ENCODE peak calls at places on chromosomes 7 and 10, in five cellular contexts. One of them, this sample, is unnamed.
A peak's percentile ranks its signal among the peaks of the same experiment; 100 is the strongest.

GRCh38 chr10:88218362-88218761 is 354.9 kb downstream of the PTEN start:
- DNase-seq in HFF-Myc: no peak
- DNase-seq in substantia nigra: no peak
- DNase-seq in activated CD8-positive, alpha-beta T cell treated with anti-CD3 and anti-CD28 coated beads, Interleukin-2, amount 10 ng/mL, durations not matched to agents 7 days and 5 days: no peak
- DNase-seq in Calu3: no peak
- DNase-seq in this sample: no peak

GRCh38 chr10:133141144-133141962 is 18.7 kb upstream of the KNDC1 start:
- DNase-seq in substantia nigra: no peak
- DNase-seq in Calu3: no peak
- DNase-seq in HFF-Myc: no peak
- DNase-seq in activated CD8-positive, alpha-beta T cell treated with anti-CD3 and anti-CD28 coated beads, Interleukin-2, amount 10 ng/mL, durations not matched to agents 7 days and 5 days: no peak
- DNase-seq in this sample: no peak

GRCh38 chr10:128062331-128062730 is 63.9 kb downstream of the MKI67 start:
- DNase-seq in Calu3: no peak
- DNase-seq in HFF-Myc: no peak
- DNase-seq in activated CD8-positive, alpha-beta T cell treated with anti-CD3 and anti-CD28 coated beads, Interleukin-2, amount 10 ng/mL, durations not matched to agents 7 days and 5 days: peak; percentile 51
- DNase-seq in substantia nigra: no peak
- DNase-seq in this sample: no peak

GRCh38 chr10:16653223-16653622 is 131.5 kb upstream of the C1QL3 start:
- DNase-seq in substantia nigra: no peak
- DNase-seq in HFF-Myc: no peak
- DNase-seq in activated CD8-positive, alpha-beta T cell treated with anti-CD3 and anti-CD28 coated beads, Interleukin-2, amount 10 ng/mL, durations not matched to agents 7 days and 5 days: no peak
- DNase-seq in Calu3: no peak
- DNase-seq in this sample: no peak

GRCh38 chr7:22137466-22137865 is 191.8 kb upstream of the CDCA7L start:
- DNase-seq in HFF-Myc: no peak
- DNase-seq in substantia nigra: no peak
- DNase-seq in Calu3: no peak
- DNase-seq in activated CD8-positive, alpha-beta T cell treated with anti-CD3 and anti-CD28 coated beads, Interleukin-2, amount 10 ng/mL, durations not matched to agents 7 days and 5 days: no peak
- DNase-seq in this sample: no peak

GRCh38 chr7:85471312-85471711 is 284.5 kb upstream of the SEMA3D start:
- DNase-seq in substantia nigra: no peak
- DNase-seq in Calu3: no peak
- DNase-seq in activated CD8-positive, alpha-beta T cell treated with anti-CD3 and anti-CD28 coated beads, Interleukin-2, amount 10 ng/mL, durations not matched to agents 7 days and 5 days: no peak
- DNase-seq in HFF-Myc: no peak
- DNase-seq in this sample: no peak

GRCh38 chr10:99551158-99551557 is 18.4 kb downstream of the NKX2-3 start:
- DNase-seq in Calu3: no peak
- DNase-seq in substantia nigra: no peak
- DNase-seq in activated CD8-positive, alpha-beta T cell treated with anti-CD3 and anti-CD28 coated beads, Interleukin-2, amount 10 ng/mL, durations not matched to agents 7 days and 5 days: no peak
- DNase-seq in HFF-Myc: peak; percentile 55
- DNase-seq in this sample: no peak

GRCh38 chr10:70603439-70603778 is 868 bp upstream of the PRF1 start:
- DNase-seq in substantia nigra: no peak
- DNase-seq in activated CD8-positive, alpha-beta T cell treated with anti-CD3 and anti-CD28 coated beads, Interleukin-2, amount 10 ng/mL, durations not matched to agents 7 days and 5 days: peak; percentile 65
- DNase-seq in HFF-Myc: no peak
- DNase-seq in Calu3: no peak
- DNase-seq in this sample: no peak

GRCh38 chr10:99534939-99535763 is 2.4 kb downstream of the NKX2-3 start:
- DNase-seq in Calu3: no peak
- DNase-seq in substantia nigra: no peak
- DNase-seq in activated CD8-positive, alpha-beta T cell treated with anti-CD3 and anti-CD28 coated beads, Interleukin-2, amount 10 ng/mL, durations not matched to agents 7 days and 5 days: no peak
- DNase-seq in HFF-Myc: no peak
- DNase-seq in this sample: no peak

GRCh38 chr7:78770422-78771410 is 682.8 kb downstream of the MAGI2 start:
- DNase-seq in Calu3: no peak
- DNase-seq in activated CD8-positive, alpha-beta T cell treated with anti-CD3 and anti-CD28 coated beads, Interleukin-2, amount 10 ng/mL, durations not matched to agents 7 days and 5 days: no peak
- DNase-seq in substantia nigra: peak; percentile 6
- DNase-seq in HFF-Myc: peak; percentile 9
- DNase-seq in this sample: peak; percentile 40

GRCh38 chr7:127620406-127621233 is 2.7 kb upstream of the PAX4 start:
- DNase-seq in HFF-Myc: no peak
- DNase-seq in Calu3: no peak
- DNase-seq in substantia nigra: no peak
- DNase-seq in activated CD8-positive, alpha-beta T cell treated with anti-CD3 and anti-CD28 coated beads, Interleukin-2, amount 10 ng/mL, durations not matched to agents 7 days and 5 days: no peak
- DNase-seq in this sample: no peak

GRCh38 chr10:6473901-6474370 is 106.1 kb downstream of the PRKCQ start:
- DNase-seq in HFF-Myc: no peak
- DNase-seq in Calu3: no peak
- DNase-seq in activated CD8-positive, alpha-beta T cell treated with anti-CD3 and anti-CD28 coated beads, Interleukin-2, amount 10 ng/mL, durations not matched to agents 7 days and 5 days: peak; percentile 59
- DNase-seq in substantia nigra: no peak
- DNase-seq in this sample: no peak

GRCh38 chr10:24219963-24220362 is 11.0 kb downstream of the KIAA1217 start:
- DNase-seq in activated CD8-positive, alpha-beta T cell treated with anti-CD3 and anti-CD28 coated beads, Interleukin-2, amount 10 ng/mL, durations not matched to agents 7 days and 5 days: no peak
- DNase-seq in HFF-Myc: no peak
- DNase-seq in Calu3: no peak
- DNase-seq in substantia nigra: no peak
- DNase-seq in this sample: no peak

GRCh38 chr7:24812313-24812945 is 55.2 kb upstream of the GSDME start:
- DNase-seq in activated CD8-positive, alpha-beta T cell treated with anti-CD3 and anti-CD28 coated beads, Interleukin-2, amount 10 ng/mL, durations not matched to agents 7 days and 5 days: peak; percentile 61
- DNase-seq in HFF-Myc: no peak
- DNase-seq in Calu3: peak; percentile 77
- DNase-seq in substantia nigra: no peak
- DNase-seq in this sample: peak; percentile 30

GRCh38 chr10:122276611-122277205 is 5.6 kb downstream of the BTBD16 start:
- DNase-seq in Calu3: no peak
- DNase-seq in activated CD8-positive, alpha-beta T cell treated with anti-CD3 and anti-CD28 coated beads, Interleukin-2, amount 10 ng/mL, durations not matched to agents 7 days and 5 days: no peak
- DNase-seq in substantia nigra: no peak
- DNase-seq in HFF-Myc: no peak
- DNase-seq in this sample: no peak

GRCh38 chr10:65891073-65891981 is 1034.5 kb upstream of the LRRTM3 start:
- DNase-seq in Calu3: no peak
- DNase-seq in activated CD8-positive, alpha-beta T cell treated with anti-CD3 and anti-CD28 coated beads, Interleukin-2, amount 10 ng/mL, durations not matched to agents 7 days and 5 days: no peak
- DNase-seq in HFF-Myc: no peak
- DNase-seq in substantia nigra: no peak
- DNase-seq in this sample: no peak

GRCh38 chr10:100204370-100204769 is 18.5 kb upstream of the ERLIN1 start:
- DNase-seq in HFF-Myc: no peak
- DNase-seq in activated CD8-positive, alpha-beta T cell treated with anti-CD3 and anti-CD28 coated beads, Interleukin-2, amount 10 ng/mL, durations not matched to agents 7 days and 5 days: no peak
- DNase-seq in substantia nigra: no peak
- DNase-seq in Calu3: no peak
- DNase-seq in this sample: no peak

GRCh38 chr10:90925078-90926029 is 4.5 kb upstream of the ANKRD1 start:
- DNase-seq in activated CD8-positive, alpha-beta T cell treated with anti-CD3 and anti-CD28 coated beads, Interleukin-2, amount 10 ng/mL, durations not matched to agents 7 days and 5 days: no peak
- DNase-seq in substantia nigra: no peak
- DNase-seq in Calu3: no peak
- DNase-seq in HFF-Myc: no peak
- DNase-seq in this sample: no peak

GRCh38 chr7:100016209-100016901 is 959 bp downstream of the ZKSCAN1 start:
- DNase-seq in HFF-Myc: no peak
- DNase-seq in Calu3: no peak
- DNase-seq in activated CD8-positive, alpha-beta T cell treated with anti-CD3 and anti-CD28 coated beads, Interleukin-2, amount 10 ng/mL, durations not matched to agents 7 days and 5 days: no peak
- DNase-seq in substantia nigra: peak; percentile 64
- DNase-seq in this sample: peak; percentile 49

GRCh38 chr10:4038000-4038399 is 253.0 kb upstream of the KLF6 start:
- DNase-seq in HFF-Myc: no peak
- DNase-seq in activated CD8-positive, alpha-beta T cell treated with anti-CD3 and anti-CD28 coated beads, Interleukin-2, amount 10 ng/mL, durations not matched to agents 7 days and 5 days: no peak
- DNase-seq in substantia nigra: no peak
- DNase-seq in Calu3: no peak
- DNase-seq in this sample: no peak

GRCh38 chr10:30200019-30200415 is 140.6 kb upstream of the JCAD start:
- DNase-seq in Calu3: no peak
- DNase-seq in activated CD8-positive, alpha-beta T cell treated with anti-CD3 and anti-CD28 coated beads, Interleukin-2, amount 10 ng/mL, durations not matched to agents 7 days and 5 days: no peak
- DNase-seq in HFF-Myc: no peak
- DNase-seq in substantia nigra: no peak
- DNase-seq in this sample: no peak

GRCh38 chr10:6208781-6209235 is 6.1 kb downstream of the PFKFB3 start:
- DNase-seq in Calu3: peak; percentile 32
- DNase-seq in substantia nigra: no peak
- DNase-seq in HFF-Myc: no peak
- DNase-seq in activated CD8-positive, alpha-beta T cell treated with anti-CD3 and anti-CD28 coated beads, Interleukin-2, amount 10 ng/mL, durations not matched to agents 7 days and 5 days: no peak
- DNase-seq in this sample: no peak

GRCh38 chr7:98203261-98203963 is 7.8 kb upstream of the BHLHA15 start:
- DNase-seq in activated CD8-positive, alpha-beta T cell treated with anti-CD3 and anti-CD28 coated beads, Interleukin-2, amount 10 ng/mL, durations not matched to agents 7 days and 5 days: no peak
- DNase-seq in Calu3: no peak
- DNase-seq in substantia nigra: no peak
- DNase-seq in HFF-Myc: no peak
- DNase-seq in this sample: no peak

GRCh38 chr7:91434821-91435220 is 170.6 kb downstream of the FZD1 start:
- DNase-seq in activated CD8-positive, alpha-beta T cell treated with anti-CD3 and anti-CD28 coated beads, Interleukin-2, amount 10 ng/mL, durations not matched to agents 7 days and 5 days: no peak
- DNase-seq in HFF-Myc: no peak
- DNase-seq in substantia nigra: no peak
- DNase-seq in Calu3: no peak
- DNase-seq in this sample: no peak

GRCh38 chr10:15715619-15716227 is 4.0 kb downstream of the ITGA8 start:
- DNase-seq in HFF-Myc: no peak
- DNase-seq in substantia nigra: no peak
- DNase-seq in activated CD8-positive, alpha-beta T cell treated with anti-CD3 and anti-CD28 coated beads, Interleukin-2, amount 10 ng/mL, durations not matched to agents 7 days and 5 days: no peak
- DNase-seq in Calu3: no peak
- DNase-seq in this sample: no peak

GRCh38 chr7:132362059-132362458 is 214.2 kb downstream of the PLXNA4 start:
- DNase-seq in Calu3: no peak
- DNase-seq in activated CD8-positive, alpha-beta T cell treated with anti-CD3 and anti-CD28 coated beads, Interleukin-2, amount 10 ng/mL, durations not matched to agents 7 days and 5 days: no peak
- DNase-seq in HFF-Myc: no peak
- DNase-seq in substantia nigra: no peak
- DNase-seq in this sample: no peak

GRCh38 chr10:93068411-93069244 is 5.1 kb upstream of the CYP26A1 start:
- DNase-seq in HFF-Myc: no peak
- DNase-seq in substantia nigra: peak; percentile 20
- DNase-seq in Calu3: no peak
- DNase-seq in activated CD8-positive, alpha-beta T cell treated with anti-CD3 and anti-CD28 coated beads, Interleukin-2, amount 10 ng/mL, durations not matched to agents 7 days and 5 days: no peak
- DNase-seq in this sample: no peak

GRCh38 chr7:30977896-30978564 is 14.3 kb downstream of the GHRHR start:
- DNase-seq in Calu3: peak; percentile 94
- DNase-seq in activated CD8-positive, alpha-beta T cell treated with anti-CD3 and anti-CD28 coated beads, Interleukin-2, amount 10 ng/mL, durations not matched to agents 7 days and 5 days: peak; percentile 47
- DNase-seq in substantia nigra: no peak
- DNase-seq in HFF-Myc: no peak
- DNase-seq in this sample: no peak

GRCh38 chr7:33666526-33666925 is 238.8 kb upstream of the BMPER start:
- DNase-seq in activated CD8-positive, alpha-beta T cell treated with anti-CD3 and anti-CD28 coated beads, Interleukin-2, amount 10 ng/mL, durations not matched to agents 7 days and 5 days: no peak
- DNase-seq in Calu3: no peak
- DNase-seq in substantia nigra: no peak
- DNase-seq in HFF-Myc: no peak
- DNase-seq in this sample: no peak

GRCh38 chr10:49174926-49175500 is 13.2 kb downstream of the TMEM273 start:
- DNase-seq in Calu3: no peak
- DNase-seq in activated CD8-positive, alpha-beta T cell treated with anti-CD3 and anti-CD28 coated beads, Interleukin-2, amount 10 ng/mL, durations not matched to agents 7 days and 5 days: no peak
- DNase-seq in substantia nigra: no peak
- DNase-seq in HFF-Myc: no peak
- DNase-seq in this sample: no peak

GRCh38 chr7:2724453-2725177 is 36.6 kb downstream of the AMZ1 start:
- DNase-seq in substantia nigra: no peak
- DNase-seq in HFF-Myc: no peak
- DNase-seq in activated CD8-positive, alpha-beta T cell treated with anti-CD3 and anti-CD28 coated beads, Interleukin-2, amount 10 ng/mL, durations not matched to agents 7 days and 5 days: no peak
- DNase-seq in Calu3: no peak
- DNase-seq in this sample: no peak

This sample was measured in hippocampal formation.